ENCODE peak calls at places on chromosome 3, in four cellular contexts. G is A549, T is K562, M is HepG2. Z is an unnamed sample.

GRCh38 chr3:71930056-71930991 is 145.4 kb upstream of the PROK2 start:
- DNase-seq in G (peak; percentile 23), M (peak; percentile 14), T (peak; percentile 13), Z (no peak)

GRCh38 chr3:151933224-151933858 is 59.9 kb downstream of the SUCNR1 start:
- DNase-seq in T (no peak), G (no peak), M (no peak), Z (no peak)

GRCh38 chr3:149479621-149480325 is 5.3 kb downstream of the TM4SF4 start:
- DNase-seq in G (peak; percentile 20), T (no peak), M (no peak), Z (no peak)

GRCh38 chr3:56291953-56292352 is 176.3 kb downstream of the ERC2 start:
- DNase-seq in M (no peak), G (no peak), T (no peak), Z (no peak)

GRCh38 chr3:171711461-171711860 is 98.8 kb downstream of the PLD1 start:
- DNase-seq in G (no peak), M (no peak), T (no peak), Z (no peak)

GRCh38 chr3:124260206-124260915 is 268.4 kb upstream of the ROPN1 start:
- DNase-seq in T (peak; percentile 0), M (no peak), G (peak; percentile 27), Z (no peak)

GRCh38 chr3:149806171-149806778 is 6.7 kb upstream of the RNF13 start:
- DNase-seq in M (no peak), G (no peak), T (no peak), Z (no peak)

GRCh38 chr3:159250961-159251360 is 449.1 kb downstream of the MFSD1 start:
- DNase-seq in T (no peak), G (no peak), M (no peak), Z (no peak)

GRCh38 chr3:108125550-108126071 is 34.8 kb upstream of the CD47 start:
- DNase-seq in T (peak; percentile 77), M (no peak), G (no peak), Z (no peak)

GRCh38 chr3:108883373-108883772 is 60.8 kb downstream of the TRAT1 start:
- DNase-seq in M (no peak), G (no peak), T (no peak), Z (no peak)

GRCh38 chr3:133330043-133330442 is 69.8 kb upstream of the BFSP2 start:
- DNase-seq in G (no peak), T (no peak), M (no peak), Z (peak; percentile 3)

GRCh38 chr3:179278151-179278550 is 27.2 kb upstream of the KCNMB3 start:
- DNase-seq in M (no peak), G (no peak), T (no peak), Z (no peak)

GRCh38 chr3:65953301-65953812 is 85.4 kb downstream of the MAGI1 start:
- DNase-seq in M (peak; percentile 84), G (no peak), T (no peak), Z (peak; percentile 57)

GRCh38 chr3:141367038-141367730 is 1.1 kb upstream of the ZBTB38 start:
- DNase-seq in G (peak; percentile 85), T (peak; percentile 37), M (no peak), Z (no peak)

GRCh38 chr3:184110316-184110725 is 13.5 kb downstream of the HTR3E start:
- DNase-seq in M (peak; percentile 50), T (peak; percentile 68), G (peak; percentile 6), Z (no peak)

GRCh38 chr3:32758375-32758753 is 59.4 kb upstream of the TRIM71 start:
- DNase-seq in T (no peak), M (no peak), G (no peak), Z (no peak)

GRCh38 chr3:159170436-159171003 is 368.7 kb downstream of the MFSD1 start:
- DNase-seq in G (no peak), M (no peak), T (no peak), Z (no peak)

GRCh38 chr3:171640520-171641412 is 169.5 kb downstream of the PLD1 start:
- DNase-seq in T (peak; percentile 32), G (peak; percentile 15), M (peak; percentile 25), Z (no peak)

GRCh38 chr3:50524751-50525150 is 21.3 kb upstream of the CACNA2D2 start:
- DNase-seq in T (no peak), G (no peak), M (no peak), Z (no peak)

GRCh38 chr3:13347390-13347966 is 72.6 kb downstream of the NUP210 start:
- DNase-seq in G (no peak), T (no peak), M (no peak), Z (no peak)

GRCh38 chr3:13345772-13346171 is 74.3 kb downstream of the NUP210 start:
- DNase-seq in T (no peak), M (no peak), G (no peak), Z (no peak)

GRCh38 chr3:13345284-13345683 is 74.8 kb downstream of the NUP210 start:
- DNase-seq in T (no peak), M (no peak), G (no peak), Z (no peak)

GRCh38 chr3:13348100-13348499 is 72.0 kb downstream of the NUP210 start:
- DNase-seq in T (no peak), M (no peak), G (no peak), Z (no peak)

GRCh38 chr3:13346481-13347389 is 73.4 kb downstream of the NUP210 start:
- DNase-seq in G (no peak), M (no peak), T (no peak), Z (peak; percentile 73)
- TF ChIP-seq PHF8 in G (no peak), M (no peak), T (no peak), Z (no peak)

DNA sequence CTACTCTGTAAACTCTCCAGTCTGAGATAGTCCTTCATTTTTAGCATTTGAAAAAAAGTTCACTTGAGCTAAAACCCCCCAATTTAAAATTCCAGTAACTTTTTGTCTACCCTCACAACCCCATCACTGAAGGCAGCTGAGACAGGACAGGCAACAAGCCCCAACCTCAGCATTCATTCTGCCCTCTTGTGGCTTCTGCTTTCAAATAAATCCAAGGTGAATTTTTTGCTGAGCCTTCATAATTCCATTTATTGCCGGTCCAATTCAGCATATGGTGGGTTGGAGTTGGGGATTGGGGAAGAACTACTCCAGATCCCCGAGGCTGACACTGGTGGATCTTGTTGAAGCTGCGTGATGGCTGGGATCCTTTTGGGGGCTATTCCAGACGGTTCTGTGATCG is 88.4 kb upstream of the THRB start:
- DNase-seq in G (peak; percentile 13), T (peak; percentile 41), M (peak; percentile 30), Z (no peak)
- TF ChIP-seq PHF8 in G (no peak), T (no peak), M (no peak), Z (no peak)

DNA sequence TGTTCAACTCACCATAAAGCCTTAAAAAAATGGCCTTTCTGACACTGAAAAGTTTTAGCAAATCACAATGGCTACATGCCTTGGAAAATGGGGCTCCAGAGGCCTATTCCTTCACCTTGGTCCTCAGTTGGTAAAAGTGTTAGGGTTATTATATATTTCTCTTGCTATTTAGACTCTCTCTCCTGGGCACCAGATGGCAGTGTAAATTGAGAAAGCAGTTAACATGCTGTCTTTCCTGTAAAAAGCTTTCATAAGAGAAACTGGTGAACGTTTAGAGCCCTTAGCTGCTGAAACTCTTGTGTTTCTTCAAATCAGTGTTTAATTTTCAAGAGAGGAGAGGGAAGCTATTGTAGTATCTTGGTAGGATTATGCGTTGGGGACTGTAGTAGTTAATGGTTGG is 89.9 kb downstream of the LRTM1 start:
- DNase-seq in T (no peak), G (no peak), M (no peak), Z (no peak)
- TF ChIP-seq PHF8 in T (no peak), G (no peak), M (no peak), Z (no peak)

DNA sequence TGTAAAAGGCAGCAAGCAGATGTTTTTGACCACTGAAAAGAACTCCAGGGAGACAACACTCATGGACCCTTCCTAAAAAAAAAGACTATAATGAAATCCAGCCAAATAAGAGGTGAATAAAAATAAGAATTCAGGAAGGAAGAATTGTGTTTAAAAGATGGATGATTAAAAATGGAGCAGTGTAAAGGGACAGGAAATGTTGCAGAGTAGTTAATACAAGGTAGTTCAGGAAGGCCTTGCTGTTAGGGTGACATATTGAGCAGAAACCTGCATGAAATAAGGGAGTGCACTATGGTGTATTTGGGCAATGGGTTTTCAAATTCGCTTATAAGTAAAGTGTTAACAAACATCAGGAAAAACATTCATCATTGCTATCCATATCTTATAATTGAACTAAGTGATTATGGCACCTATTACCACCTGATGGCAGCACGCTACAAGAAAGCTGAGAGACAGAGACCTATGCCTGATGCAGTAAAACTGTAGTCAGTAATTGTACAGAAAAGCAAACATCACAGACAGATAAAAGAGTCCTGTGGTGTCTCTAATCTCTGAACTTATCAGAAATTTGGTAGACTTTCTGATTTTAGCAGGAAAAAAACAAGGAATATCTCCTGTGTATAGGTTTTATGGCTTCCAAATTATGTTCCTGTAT is 5.8 kb upstream of the DBR1 start:
- DNase-seq in T (peak; percentile 56), G (peak; percentile 35), M (peak; percentile 50), Z (no peak)
- TF ChIP-seq PHF8 in T (no peak), G (no peak), M (no peak), Z (no peak)

DNA sequence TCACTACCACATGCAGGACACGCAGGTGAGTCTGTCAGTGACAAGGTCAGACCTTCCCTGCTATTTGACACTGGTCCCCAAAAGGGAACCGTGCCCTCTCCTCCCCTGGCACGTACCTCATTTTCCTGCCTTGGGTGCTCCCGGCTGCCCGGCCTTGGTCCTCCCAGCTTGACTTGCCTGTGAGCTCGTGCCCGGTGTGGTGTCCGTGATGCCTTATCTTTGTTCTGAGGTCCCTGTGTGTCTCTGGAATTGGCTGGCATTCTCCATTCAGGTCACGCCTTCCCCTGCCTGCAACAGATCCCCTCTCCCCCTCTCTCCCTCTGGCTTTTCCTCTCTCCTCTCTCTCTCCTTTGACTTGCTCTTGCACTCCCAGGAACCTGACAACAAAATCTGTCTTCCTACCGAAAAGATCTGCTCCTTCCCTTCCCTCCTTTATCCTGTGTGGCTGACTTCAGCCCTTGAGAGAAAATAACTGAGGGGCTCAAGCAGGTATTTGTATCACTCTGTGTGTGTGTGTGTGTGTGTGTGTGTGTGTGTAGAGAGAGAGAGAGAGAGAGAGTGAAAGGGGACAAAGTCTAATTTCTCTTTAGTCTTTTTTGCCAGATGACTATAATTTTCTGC is at the start of gene MASP1:
- DNase-seq in M (peak; percentile 12), T (no peak), G (no peak), Z (no peak)
- TF ChIP-seq PHF8 in M (no peak), T (no peak), G (no peak), Z (no peak)

GRCh38 chr3:120742198-120743080 is at the start of the genes GTF2E1 and RABL3:
- DNase-seq in M (peak; percentile 99), T (peak; percentile 96), G (peak; percentile 99), Z (peak; percentile 98)

GRCh38 chr3:120743081-120743365 is 479 bp downstream of the GTF2E1 start:
- DNase-seq in G (no peak), M (no peak), T (no peak), Z (no peak)

GRCh38 chr3:120743556-120744195 is 1.1 kb downstream of the GTF2E1 start:
- DNase-seq in G (no peak), M (no peak), T (peak; percentile 16), Z (no peak)

GRCh38 chr3:120741837-120742197 is 499 bp downstream of the RABL3 start:
- DNase-seq in M (peak; percentile 9), T (no peak), G (no peak), Z (no peak)

GRCh38 chr3:120741320-120741719 is 996 bp downstream of the RABL3 start:
- DNase-seq in G (no peak), M (no peak), T (peak; percentile 18), Z (no peak)
- TF ChIP-seq PHF8 in G (no peak), M (no peak), T (no peak), Z (no peak)

GRCh38 chr3:8201011-8201410 is 300.6 kb upstream of the LMCD1 start:
- DNase-seq in M (no peak), T (no peak), G (no peak), Z (no peak)
- TF ChIP-seq PHF8 in M (no peak), T (no peak), G (no peak), Z (no peak)

GRCh38 chr3:131591394-131591990 is 88.7 kb upstream of the MRPL3 start:
- DNase-seq in M (no peak), G (peak; percentile 17), T (no peak), Z (no peak)
- TF ChIP-seq PHF8 in M (no peak), G (no peak), T (no peak), Z (no peak)

GRCh38 chr3:42711491-42712343 is 9.1 kb upstream of the HHATL start:
- DNase-seq in T (no peak), G (peak; percentile 12), M (no peak), Z (peak; percentile 44)
- TF ChIP-seq PHF8 in T (no peak), G (no peak), M (no peak), Z (no peak)